ENCODE peak calls at places on chromosomes 12 and 14, in seven cellular contexts. One of them, this sample, is unnamed.

GRCh38 chr12:109727039-109727723 is 13.6 kb downstream of the FAM222A start:
- DNase-seq in neural progenitor cell: peak
- DNase-seq in tibial artery: peak
- DNase-seq in AG10803: no peak
- DNase-seq in heart right ventricle: no peak
- DNase-seq in fibroblast of mammary gland: no peak
- DNase-seq in HFF-Myc: no peak
- DNase-seq in this sample: no peak

GRCh38 chr14:31559939-31560338 is 1.3 kb upstream of the NUBPL start:
- DNase-seq in neural progenitor cell: no peak
- DNase-seq in tibial artery: peak
- DNase-seq in AG10803: no peak
- DNase-seq in heart right ventricle: peak
- DNase-seq in fibroblast of mammary gland: no peak
- DNase-seq in HFF-Myc: no peak
- DNase-seq in this sample: no peak

GRCh38 chr14:51821822-51822221 is 38.6 kb upstream of the GNG2 start:
- DNase-seq in neural progenitor cell: no peak
- DNase-seq in tibial artery: no peak
- DNase-seq in AG10803: peak
- DNase-seq in heart right ventricle: no peak
- DNase-seq in fibroblast of mammary gland: peak
- DNase-seq in HFF-Myc: no peak
- DNase-seq in this sample: no peak

GRCh38 chr14:96264850-96265249 is 8.8 kb downstream of the BDKRB1 start:
- DNase-seq in neural progenitor cell: peak
- DNase-seq in tibial artery: no peak
- DNase-seq in AG10803: peak
- DNase-seq in heart right ventricle: no peak
- DNase-seq in fibroblast of mammary gland: peak
- DNase-seq in HFF-Myc: no peak
- DNase-seq in this sample: no peak

GRCh38 chr12:123519151-123520001 is 14.1 kb downstream of the RILPL1 start:
- DNase-seq in neural progenitor cell: no peak
- DNase-seq in tibial artery: peak
- DNase-seq in AG10803: peak
- DNase-seq in heart right ventricle: peak
- DNase-seq in fibroblast of mammary gland: peak
- DNase-seq in HFF-Myc: no peak
- DNase-seq in this sample: no peak

GRCh38 chr12:128767518-128767917 is 56.2 kb downstream of the SLC15A4 start:
- DNase-seq in neural progenitor cell: peak
- DNase-seq in tibial artery: no peak
- DNase-seq in AG10803: no peak
- DNase-seq in heart right ventricle: no peak
- DNase-seq in fibroblast of mammary gland: no peak
- DNase-seq in HFF-Myc: no peak
- DNase-seq in this sample: no peak

GRCh38 chr12:26861690-26862089 is 28.7 kb upstream of the ITPR2 start:
- DNase-seq in neural progenitor cell: no peak
- DNase-seq in tibial artery: no peak
- DNase-seq in AG10803: no peak
- DNase-seq in heart right ventricle: no peak
- DNase-seq in fibroblast of mammary gland: no peak
- DNase-seq in HFF-Myc: no peak
- DNase-seq in this sample: no peak

GRCh38 chr12:12736759-12737676 is 19.9 kb downstream of the CDKN1B start:
- DNase-seq in neural progenitor cell: peak
- DNase-seq in tibial artery: no peak
- DNase-seq in AG10803: peak
- DNase-seq in heart right ventricle: no peak
- DNase-seq in fibroblast of mammary gland: peak
- DNase-seq in HFF-Myc: no peak
- DNase-seq in this sample: no peak

GRCh38 chr12:13573698-13574321 is 377.3 kb downstream of the EMP1 start:
- DNase-seq in neural progenitor cell: no peak
- DNase-seq in tibial artery: no peak
- DNase-seq in AG10803: peak
- DNase-seq in heart right ventricle: no peak
- DNase-seq in fibroblast of mammary gland: peak
- DNase-seq in HFF-Myc: no peak
- DNase-seq in this sample: no peak

GRCh38 chr12:50055831-50056628 is 1.4 kb upstream of the ASIC1 start:
- DNase-seq in neural progenitor cell: peak
- DNase-seq in tibial artery: no peak
- DNase-seq in AG10803: peak
- DNase-seq in heart right ventricle: no peak
- DNase-seq in fibroblast of mammary gland: peak
- DNase-seq in HFF-Myc: no peak
- DNase-seq in this sample: no peak

GRCh38 chr14:43665570-43666267 is 841.4 kb downstream of the FSCB start:
- DNase-seq in neural progenitor cell: no peak
- DNase-seq in tibial artery: no peak
- DNase-seq in AG10803: no peak
- DNase-seq in heart right ventricle: no peak
- DNase-seq in fibroblast of mammary gland: no peak
- DNase-seq in HFF-Myc: no peak
- DNase-seq in this sample: no peak

GRCh38 chr14:34075095-34075744 is 124.3 kb upstream of the EGLN3 start:
- DNase-seq in neural progenitor cell: no peak
- DNase-seq in tibial artery: no peak
- DNase-seq in AG10803: no peak
- DNase-seq in heart right ventricle: no peak
- DNase-seq in fibroblast of mammary gland: no peak
- DNase-seq in HFF-Myc: no peak
- DNase-seq in this sample: no peak

GRCh38 chr14:104137297-104138097 is 890 bp upstream of the KIF26A start:
- DNase-seq in neural progenitor cell: peak
- DNase-seq in tibial artery: peak
- DNase-seq in AG10803: peak
- DNase-seq in heart right ventricle: peak
- DNase-seq in fibroblast of mammary gland: peak
- DNase-seq in HFF-Myc: no peak
- DNase-seq in this sample: no peak

GRCh38 chr12:1041478-1041877 is 50.5 kb downstream of the ERC1 start:
- DNase-seq in neural progenitor cell: no peak
- DNase-seq in tibial artery: no peak
- DNase-seq in AG10803: no peak
- DNase-seq in heart right ventricle: no peak
- DNase-seq in fibroblast of mammary gland: peak
- DNase-seq in HFF-Myc: no peak
- DNase-seq in this sample: no peak

GRCh38 chr12:70449074-70449757 is 83.1 kb downstream of the KCNMB4 start:
- DNase-seq in neural progenitor cell: no peak
- DNase-seq in tibial artery: no peak
- DNase-seq in AG10803: no peak
- DNase-seq in heart right ventricle: no peak
- DNase-seq in fibroblast of mammary gland: peak
- DNase-seq in HFF-Myc: peak
- DNase-seq in this sample: no peak

GRCh38 chr12:110371408-110372055 is 32.0 kb downstream of the ANAPC7 start:
- DNase-seq in neural progenitor cell: no peak
- DNase-seq in tibial artery: peak
- DNase-seq in AG10803: no peak
- DNase-seq in heart right ventricle: no peak
- DNase-seq in fibroblast of mammary gland: no peak
- DNase-seq in HFF-Myc: no peak
- DNase-seq in this sample: no peak

GRCh38 chr14:76924363-76925151 is 98.3 kb downstream of the LRRC74A start:
- DNase-seq in neural progenitor cell: peak
- DNase-seq in tibial artery: no peak
- DNase-seq in AG10803: no peak
- DNase-seq in heart right ventricle: no peak
- DNase-seq in fibroblast of mammary gland: no peak
- DNase-seq in HFF-Myc: no peak
- DNase-seq in this sample: no peak

GRCh38 chr14:64838656-64839055 is 41.1 kb downstream of the SPTB start:
- DNase-seq in neural progenitor cell: no peak
- DNase-seq in tibial artery: no peak
- DNase-seq in AG10803: no peak
- DNase-seq in heart right ventricle: no peak
- DNase-seq in fibroblast of mammary gland: no peak
- DNase-seq in HFF-Myc: no peak
- DNase-seq in this sample: peak

GRCh38 chr14:64844993-64845536 is 34.6 kb downstream of the SPTB start:
- DNase-seq in neural progenitor cell: no peak
- DNase-seq in tibial artery: no peak
- DNase-seq in AG10803: no peak
- DNase-seq in heart right ventricle: no peak
- DNase-seq in fibroblast of mammary gland: no peak
- DNase-seq in HFF-Myc: no peak
- DNase-seq in this sample: no peak

GRCh38 chr14:64841772-64842490 is 37.8 kb downstream of the SPTB start:
- DNase-seq in neural progenitor cell: peak
- DNase-seq in tibial artery: peak
- DNase-seq in AG10803: peak
- DNase-seq in heart right ventricle: peak
- DNase-seq in fibroblast of mammary gland: no peak
- DNase-seq in HFF-Myc: no peak
- DNase-seq in this sample: no peak

GRCh38 chr14:64844272-64844671 is 35.4 kb downstream of the SPTB start:
- DNase-seq in neural progenitor cell: no peak
- DNase-seq in tibial artery: no peak
- DNase-seq in AG10803: no peak
- DNase-seq in heart right ventricle: no peak
- DNase-seq in fibroblast of mammary gland: no peak
- DNase-seq in HFF-Myc: no peak
- DNase-seq in this sample: no peak

DNA sequence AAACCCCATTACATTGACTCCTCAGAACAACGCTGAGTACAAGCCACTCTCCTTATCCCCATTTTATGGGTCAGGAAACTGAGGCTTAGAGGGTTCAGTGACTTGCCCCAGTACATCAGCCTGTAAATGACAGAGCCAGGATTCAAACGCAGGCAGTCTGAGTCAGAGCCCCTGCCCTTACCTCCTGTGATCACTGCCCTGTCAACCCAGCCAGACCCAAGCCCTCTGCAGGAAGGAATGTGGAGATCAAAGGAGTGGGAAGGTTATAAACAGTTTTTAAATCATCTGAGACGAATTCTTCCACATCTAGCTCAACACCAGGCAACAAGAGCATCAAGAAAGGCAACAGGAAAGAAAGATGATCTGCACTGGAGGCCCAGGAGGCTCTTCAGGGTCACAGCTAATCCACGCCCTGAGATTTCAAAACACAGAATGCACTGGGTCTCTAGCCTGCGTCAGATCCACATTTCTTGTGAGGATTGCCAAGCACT is 38.5 kb downstream of the SPTB start:
- DNase-seq in neural progenitor cell: peak
- DNase-seq in tibial artery: no peak
- DNase-seq in AG10803: peak
- DNase-seq in heart right ventricle: no peak
- DNase-seq in fibroblast of mammary gland: peak
- DNase-seq in HFF-Myc: peak
- DNase-seq in this sample: no peak
- TF ChIP-seq CTCF in neural progenitor cell: peak
- TF ChIP-seq CTCF in tibial artery: peak
- TF ChIP-seq CTCF in AG10803: peak
- TF ChIP-seq CTCF in heart right ventricle: peak
- TF ChIP-seq CTCF in fibroblast of mammary gland: peak
- TF ChIP-seq CTCF in HFF-Myc: peak
- TF ChIP-seq CTCF in this sample: no peak

GRCh38 chr14:105304565-105304964 is 3.8 kb upstream of the BRF1 start:
- DNase-seq in neural progenitor cell: no peak
- DNase-seq in tibial artery: no peak
- DNase-seq in AG10803: no peak
- DNase-seq in heart right ventricle: no peak
- DNase-seq in fibroblast of mammary gland: no peak
- DNase-seq in HFF-Myc: no peak
- DNase-seq in this sample: no peak
- H3K4me3 ChIP-seq in neural progenitor cell: no peak
- H3K4me3 ChIP-seq in tibial artery: no peak
- H3K4me3 ChIP-seq in AG10803: no peak
- H3K4me3 ChIP-seq in heart right ventricle: no peak
- H3K4me3 ChIP-seq in fibroblast of mammary gland: no peak
- H3K4me3 ChIP-seq in HFF-Myc: no peak
- H3K4me3 ChIP-seq in this sample: no peak

GRCh38 chr12:116964004-116964739 is 53.4 kb downstream of the FBXW8 start:
- DNase-seq in neural progenitor cell: no peak
- DNase-seq in tibial artery: no peak
- DNase-seq in AG10803: no peak
- DNase-seq in heart right ventricle: no peak
- DNase-seq in fibroblast of mammary gland: no peak
- DNase-seq in HFF-Myc: no peak
- DNase-seq in this sample: no peak

GRCh38 chr12:116962197-116962596 is 51.4 kb downstream of the FBXW8 start:
- DNase-seq in neural progenitor cell: peak
- DNase-seq in tibial artery: no peak
- DNase-seq in AG10803: no peak
- DNase-seq in heart right ventricle: no peak
- DNase-seq in fibroblast of mammary gland: no peak
- DNase-seq in HFF-Myc: no peak
- DNase-seq in this sample: no peak

GRCh38 chr12:116959845-116960514 is 49.2 kb downstream of the FBXW8 start:
- DNase-seq in neural progenitor cell: no peak
- DNase-seq in tibial artery: no peak
- DNase-seq in AG10803: no peak
- DNase-seq in heart right ventricle: no peak
- DNase-seq in fibroblast of mammary gland: no peak
- DNase-seq in HFF-Myc: no peak
- DNase-seq in this sample: no peak

GRCh38 chr12:116964740-116965090 is 54.0 kb downstream of the FBXW8 start:
- DNase-seq in neural progenitor cell: no peak
- DNase-seq in tibial artery: no peak
- DNase-seq in AG10803: no peak
- DNase-seq in heart right ventricle: no peak
- DNase-seq in fibroblast of mammary gland: no peak
- DNase-seq in HFF-Myc: no peak
- DNase-seq in this sample: no peak

DNA sequence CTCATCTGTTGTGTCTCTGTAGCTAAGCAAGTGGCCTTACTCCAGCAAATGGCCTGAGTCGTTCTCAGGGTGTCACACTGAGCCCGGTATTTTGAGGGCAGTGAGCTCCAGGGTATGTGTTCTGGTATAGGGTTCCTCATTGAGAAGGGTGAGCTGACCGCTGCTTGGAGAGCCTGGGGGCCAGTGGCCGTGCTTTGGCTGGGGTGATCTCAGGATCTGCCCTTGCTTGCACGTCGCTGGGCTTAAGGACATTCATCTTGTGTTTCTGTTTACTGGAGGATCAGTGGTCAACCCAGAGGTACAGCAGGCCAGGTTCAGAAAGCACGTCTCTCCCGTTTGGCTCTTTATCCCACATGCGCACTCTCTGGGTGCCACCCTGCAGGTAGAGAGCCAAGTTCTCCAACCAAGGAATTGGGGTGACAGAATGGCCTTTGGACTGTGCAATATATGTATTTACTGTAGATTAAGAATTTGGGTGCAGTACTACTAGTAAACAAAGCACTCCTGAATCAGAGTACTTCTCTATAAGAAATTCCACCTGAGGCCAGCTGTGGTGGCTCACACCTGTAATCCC is 52.1 kb downstream of the FBXW8 start:
- DNase-seq in neural progenitor cell: no peak
- DNase-seq in tibial artery: no peak
- DNase-seq in AG10803: no peak
- DNase-seq in heart right ventricle: no peak
- DNase-seq in fibroblast of mammary gland: no peak
- DNase-seq in HFF-Myc: no peak
- DNase-seq in this sample: no peak
- TF ChIP-seq CTCF in neural progenitor cell: no peak
- TF ChIP-seq CTCF in tibial artery: no peak
- TF ChIP-seq CTCF in AG10803: no peak
- TF ChIP-seq CTCF in heart right ventricle: no peak
- TF ChIP-seq CTCF in fibroblast of mammary gland: no peak
- TF ChIP-seq CTCF in HFF-Myc: no peak
- TF ChIP-seq CTCF in this sample: no peak

GRCh38 chr12:57143454-57143853 is 4.0 kb downstream of the LRP1-AS start:
- DNase-seq in neural progenitor cell: no peak
- DNase-seq in tibial artery: no peak
- DNase-seq in AG10803: no peak
- DNase-seq in heart right ventricle: no peak
- DNase-seq in fibroblast of mammary gland: no peak
- DNase-seq in HFF-Myc: no peak
- DNase-seq in this sample: no peak
- H3K4me3 ChIP-seq in neural progenitor cell: no peak
- H3K4me3 ChIP-seq in tibial artery: no peak
- H3K4me3 ChIP-seq in AG10803: no peak
- H3K4me3 ChIP-seq in heart right ventricle: no peak
- H3K4me3 ChIP-seq in fibroblast of mammary gland: no peak
- H3K4me3 ChIP-seq in HFF-Myc: no peak
- H3K4me3 ChIP-seq in this sample: no peak

This sample was measured in LNCaP clone FGC.